ENCODE peak calls at places on chromosome 12, in eight cellular contexts. E is gastrocnemius medialis, T is Peyer's patch, Y is stomach, H is transverse colon, C is right lobe of liver, W is uterus, X is IMR-90. N is an unnamed sample.

GRCh38 chr12:12327802-12328201 is 22.2 kb downstream of the MANSC1 start:
- DNase-seq in E (no peak), T (no peak), Y (no peak), H (no peak), C (no peak), W (peak), X (peak), N (no peak)

GRCh38 chr12:126798449-126798848 is 1468.5 kb upstream of the TMEM132C start:
- DNase-seq in E (no peak), T (no peak), Y (no peak), H (no peak), C (no peak), W (no peak), X (no peak), N (no peak)

GRCh38 chr12:123713398-123714301 is 1.5 kb downstream of the ATP6V0A2 start:
- DNase-seq in E (no peak), T (no peak), Y (peak), H (peak), C (no peak), W (no peak), X (peak), N (no peak)

GRCh38 chr12:15276088-15276698 is 46.1 kb upstream of the PTPRO start:
- DNase-seq in E (no peak), T (no peak), Y (no peak), H (no peak), C (no peak), W (no peak), X (peak), N (peak)

GRCh38 chr12:90979019-90979418 is 24.0 kb upstream of the CCER1 start:
- DNase-seq in E (no peak), T (no peak), Y (no peak), H (no peak), C (no peak), W (no peak), X (no peak), N (no peak)

GRCh38 chr12:13371367-13371766 is 174.8 kb downstream of the EMP1 start:
- DNase-seq in E (no peak), T (no peak), Y (no peak), H (no peak), C (no peak), W (no peak), X (no peak), N (no peak)

GRCh38 chr12:22275847-22276246 is 58.7 kb downstream of the ST8SIA1 start:
- DNase-seq in E (peak), T (peak), Y (peak), H (peak), C (no peak), W (peak), X (peak), N (peak)

GRCh38 chr12:116882742-116883141 is 1.5 kb upstream of the HRK start:
- DNase-seq in E (no peak), T (no peak), Y (no peak), H (no peak), C (no peak), W (no peak), X (peak), N (no peak)

GRCh38 chr12:52909256-52909655 is 4.4 kb upstream of the KRT8 start:
- DNase-seq in E (no peak), T (no peak), Y (no peak), H (no peak), C (no peak), W (no peak), X (no peak), N (no peak)

GRCh38 chr12:120902846-120903381 is 1.2 kb downstream of the SPPL3 start:
- DNase-seq in E (no peak), T (no peak), Y (no peak), H (no peak), C (no peak), W (no peak), X (no peak), N (no peak)

GRCh38 chr12:19608039-19608438 is 168.7 kb downstream of the AEBP2 start:
- DNase-seq in E (no peak), T (no peak), Y (no peak), H (no peak), C (no peak), W (no peak), X (no peak), N (no peak)

GRCh38 chr12:120169946-120170345 is 24.6 kb downstream of the GCN1 start:
- DNase-seq in E (no peak), T (no peak), Y (no peak), H (no peak), C (no peak), W (no peak), X (no peak), N (no peak)

GRCh38 chr12:48767047-48767446 is 21.8 kb downstream of the ADCY6 start:
- DNase-seq in E (no peak), T (no peak), Y (no peak), H (no peak), C (no peak), W (peak), X (no peak), N (no peak)

GRCh38 chr12:68591716-68592437 is 18.8 kb upstream of the RAP1B start:
- DNase-seq in E (no peak), T (peak), Y (no peak), H (no peak), C (no peak), W (no peak), X (no peak), N (no peak)

GRCh38 chr12:119594772-119595445 is 1.3 kb downstream of the TMEM233 start:
- DNase-seq in E (peak), T (no peak), Y (no peak), H (no peak), C (peak), W (no peak), X (no peak), N (no peak)

GRCh38 chr12:28993720-28994119 is 155.4 kb upstream of the FAR2 start:
- DNase-seq in E (no peak), T (no peak), Y (no peak), H (no peak), C (no peak), W (no peak), X (no peak), N (no peak)

GRCh38 chr12:51695241-51696010 is 104.4 kb downstream of the SCN8A start:
- DNase-seq in E (no peak), T (no peak), Y (no peak), H (no peak), C (no peak), W (no peak), X (peak), N (no peak)

GRCh38 chr12:129393357-129393937 is 510.4 kb downstream of the TMEM132D start:
- DNase-seq in E (no peak), T (no peak), Y (no peak), H (no peak), C (no peak), W (no peak), X (no peak), N (no peak)

GRCh38 chr12:133081408-133081806 is 684 bp downstream of the ZNF140 start:
- DNase-seq in E (no peak), T (no peak), Y (no peak), H (peak), C (peak), W (peak), X (no peak), N (peak)

GRCh38 chr12:50055831-50056628 is 1.4 kb upstream of the ASIC1 start:
- DNase-seq in E (no peak), T (peak), Y (peak), H (peak), C (no peak), W (no peak), X (peak), N (no peak)

GRCh38 chr12:116933512-116934246 is 22.9 kb downstream of the FBXW8 start:
- DNase-seq in E (no peak), T (no peak), Y (no peak), H (no peak), C (no peak), W (no peak), X (no peak), N (no peak)

GRCh38 chr12:96078281-96078761 is 42.9 kb upstream of the LTA4H start:
- DNase-seq in E (no peak), T (no peak), Y (peak), H (no peak), C (no peak), W (peak), X (peak), N (peak)

GRCh38 chr12:118645219-118645618 is 268.9 kb downstream of the SUDS3 start:
- DNase-seq in E (no peak), T (no peak), Y (no peak), H (no peak), C (peak), W (no peak), X (no peak), N (no peak)

GRCh38 chr12:131487379-131488129 is 223.3 kb upstream of the SFSWAP start:
- DNase-seq in E (no peak), T (no peak), Y (no peak), H (no peak), C (no peak), W (peak), X (no peak), N (no peak)

GRCh38 chr12:12927211-12928079 is 24.5 kb downstream of the GPRC5D start:
- DNase-seq in E (no peak), T (peak), Y (peak), H (peak), C (peak), W (no peak), X (peak), N (peak)

GRCh38 chr12:98758331-98758730 is 113.2 kb downstream of the APAF1 start:
- DNase-seq in E (no peak), T (no peak), Y (no peak), H (no peak), C (no peak), W (peak), X (peak), N (no peak)

GRCh38 chr12:70748809-70749208 is 111.6 kb upstream of the PTPRB start:
- DNase-seq in E (no peak), T (no peak), Y (no peak), H (no peak), C (no peak), W (no peak), X (no peak), N (no peak)

GRCh38 chr12:28161697-28162096 is 28.6 kb upstream of the CCDC91 start:
- DNase-seq in E (no peak), T (no peak), Y (no peak), H (no peak), C (no peak), W (no peak), X (no peak), N (no peak)

GRCh38 chr12:104727866-104728449 is 230.1 kb downstream of the SLC41A2 start:
- DNase-seq in E (no peak), T (no peak), Y (no peak), H (no peak), C (no peak), W (no peak), X (no peak), N (no peak)

GRCh38 chr12:14774944-14775651 is 28.2 kb downstream of the WBP11 start:
- DNase-seq in E (peak), T (peak), Y (peak), H (peak), C (peak), W (peak), X (peak), N (peak)

GRCh38 chr12:132116709-132117557 is 27.2 kb downstream of the DDX51 start:
- DNase-seq in E (no peak), T (no peak), Y (no peak), H (no peak), C (peak), W (no peak), X (no peak), N (no peak)

GRCh38 chr12:21678959-21679358 is 21.3 kb upstream of the LDHB start:
- DNase-seq in E (no peak), T (no peak), Y (no peak), H (no peak), C (no peak), W (no peak), X (no peak), N (no peak)

GRCh38 chr12:42474391-42474790 is 115.2 kb downstream of the PRICKLE1 start:
- DNase-seq in E (no peak), T (no peak), Y (no peak), H (no peak), C (no peak), W (no peak), X (peak), N (no peak)

GRCh38 chr12:125509195-125509594 is 444.0 kb downstream of the AACS start:
- DNase-seq in E (no peak), T (no peak), Y (no peak), H (no peak), C (no peak), W (no peak), X (no peak), N (no peak)
- TF ChIP-seq POLR2A in E (no peak), T (no peak), Y (no peak), H (no peak), C (no peak), W (no peak), X (no peak), N (no peak)

GRCh38 chr12:55724226-55724939 is 4.2 kb downstream of the RDH5 start:
- DNase-seq in E (no peak), T (peak), Y (peak), H (peak), C (no peak), W (no peak), X (peak), N (peak)

GRCh38 chr12:55724940-55725309 is 3.9 kb downstream of the CD63 start:
- DNase-seq in E (no peak), T (no peak), Y (no peak), H (peak), C (no peak), W (no peak), X (no peak), N (no peak)

GRCh38 chr12:55726911-55727310 is 1.9 kb downstream of the CD63 start:
- DNase-seq in E (no peak), T (no peak), Y (no peak), H (no peak), C (no peak), W (no peak), X (no peak), N (no peak)

GRCh38 chr12:55723516-55724225 is 3.5 kb downstream of the RDH5 start:
- DNase-seq in E (no peak), T (no peak), Y (no peak), H (peak), C (no peak), W (no peak), X (no peak), N (no peak)

GRCh38 chr12:55725556-55725955 is 3.3 kb downstream of the CD63 start:
- DNase-seq in E (no peak), T (no peak), Y (no peak), H (peak), C (no peak), W (peak), X (no peak), N (no peak)
- H3K27ac ChIP-seq in E (peak), T (no peak), Y (peak), H (no peak), C (no peak), W (peak), X (no peak), N (no peak)

GRCh38 chr12:56951582-56952339 is 5.6 kb downstream of the RDH16 start:
- DNase-seq in E (no peak), T (no peak), Y (no peak), H (no peak), C (no peak), W (no peak), X (no peak), N (no peak)

GRCh38 chr12:56953314-56953713 is 4.1 kb downstream of the RDH16 start:
- DNase-seq in E (no peak), T (no peak), Y (no peak), H (no peak), C (no peak), W (no peak), X (no peak), N (no peak)

GRCh38 chr12:56943878-56944277 is 9.7 kb upstream of the SDR9C7 start:
- DNase-seq in E (no peak), T (no peak), Y (no peak), H (no peak), C (no peak), W (no peak), X (no peak), N (no peak)

GRCh38 chr12:56948881-56949280 is 8.5 kb downstream of the RDH16 start:
- DNase-seq in E (no peak), T (no peak), Y (no peak), H (no peak), C (no peak), W (no peak), X (no peak), N (no peak)

GRCh38 chr12:56947633-56948535 is 9.5 kb downstream of the RDH16 start:
- DNase-seq in E (no peak), T (no peak), Y (no peak), H (no peak), C (no peak), W (no peak), X (no peak), N (no peak)
- TF ChIP-seq CTCF in E (no peak), T (no peak), Y (no peak), H (no peak), C (no peak), W (no peak), X (no peak), N (no peak)

GRCh38 chr12:53974084-53975018 is at the start of gene HOTAIR:
- DNase-seq in E (no peak), T (no peak), Y (no peak), H (no peak), C (no peak), W (peak), X (no peak), N (no peak)

GRCh38 chr12:53976823-53977595 is 2.3 kb upstream of the HOTAIR start:
- DNase-seq in E (no peak), T (no peak), Y (no peak), H (no peak), C (no peak), W (no peak), X (no peak), N (no peak)

GRCh38 chr12:53976172-53976822 is 1.5 kb upstream of the HOTAIR start:
- DNase-seq in E (no peak), T (no peak), Y (no peak), H (no peak), C (no peak), W (no peak), X (no peak), N (no peak)

GRCh38 chr12:53975816-53976152 is 1.0 kb upstream of the HOTAIR start:
- DNase-seq in E (no peak), T (no peak), Y (no peak), H (no peak), C (no peak), W (no peak), X (no peak), N (no peak)

DNA sequence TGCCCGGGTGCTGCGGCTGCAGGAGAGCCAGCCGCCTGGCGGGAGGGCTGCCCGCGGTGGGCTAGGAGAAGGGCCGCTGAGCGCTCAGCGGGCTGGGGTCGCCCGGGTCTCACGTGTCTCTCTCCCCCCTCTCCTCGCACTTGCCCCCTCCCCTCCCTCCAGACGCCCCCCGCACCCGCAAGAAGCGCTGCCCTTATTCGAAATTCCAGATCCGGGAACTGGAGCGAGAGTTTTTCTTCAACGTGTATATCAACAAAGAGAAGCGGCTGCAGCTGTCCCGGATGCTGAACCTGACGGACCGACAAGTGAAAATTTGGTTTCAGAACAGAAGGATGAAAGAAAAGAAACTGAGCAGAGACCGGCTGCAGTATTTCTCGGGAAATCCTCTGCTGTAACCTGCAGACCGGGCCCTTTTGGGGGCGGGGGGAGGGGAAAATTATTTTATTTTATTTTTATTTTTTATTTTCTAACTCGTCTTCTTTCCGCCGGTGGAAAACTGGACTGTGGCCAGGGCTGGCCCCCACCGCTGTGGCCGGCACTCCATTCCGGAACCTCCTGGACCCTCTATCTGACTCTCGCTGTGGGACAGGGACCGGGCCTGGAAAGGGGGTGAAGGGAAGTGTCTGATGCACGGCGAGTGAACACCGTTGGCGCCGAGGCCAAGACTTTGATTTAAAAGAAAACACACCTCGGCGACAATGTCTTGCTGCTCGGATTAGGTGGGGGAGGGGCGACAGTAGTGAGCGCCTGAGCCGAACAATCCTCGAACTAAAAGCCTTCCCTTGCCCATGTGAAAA is 463 bp upstream of the HOTAIR start:
- DNase-seq in E (no peak), T (no peak), Y (no peak), H (no peak), C (no peak), W (no peak), X (no peak), N (no peak)
- TF ChIP-seq POLR2A in E (no peak), T (no peak), Y (no peak), H (no peak), C (no peak), W (no peak), X (no peak), N (no peak)

DNA sequence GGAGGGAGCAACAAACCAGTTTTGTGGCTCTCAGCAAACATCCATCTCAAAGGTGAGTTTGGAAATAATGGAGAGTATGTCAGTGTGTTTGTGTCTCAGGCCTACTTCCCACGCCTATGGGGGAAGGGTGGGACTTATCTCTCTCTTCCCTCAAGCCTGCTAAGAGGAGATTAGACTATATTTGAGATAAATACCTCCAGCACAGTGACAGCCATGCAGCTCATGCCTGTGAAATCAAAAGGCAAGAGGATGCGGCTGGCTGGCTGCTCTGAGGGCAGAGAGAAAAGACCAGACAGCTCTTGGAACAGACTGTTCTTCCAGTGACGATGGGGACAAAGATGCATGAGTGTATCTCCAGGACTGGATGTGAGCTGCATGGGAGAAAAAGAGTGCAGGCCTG is 14.7 kb upstream of the POC1B start:
- DNase-seq in E (no peak), T (no peak), Y (no peak), H (no peak), C (no peak), W (no peak), X (no peak), N (no peak)
- H3K27ac ChIP-seq in E (no peak), T (no peak), Y (no peak), H (no peak), C (no peak), W (no peak), X (no peak), N (no peak)